ENCODE peak calls at places on chromosome 2, in seven cellular contexts. Y is B cell, A is GM10248, U is brain microvascular endothelial cell, M is BJ, W is GM23338, C is prostate gland. F is an unnamed sample.

GRCh38 chr2:100924520-100925451 is 77.3 kb upstream of the RPL31 start:
- DNase-seq in M (no peak), Y (peak), C (no peak), U (peak), W (no peak), A (peak), F (no peak)

GRCh38 chr2:3827673-3828575 is 124.5 kb downstream of the DCDC2C start:
- DNase-seq in C (peak), U (peak), Y (no peak), W (peak), M (no peak), A (peak), F (peak)

GRCh38 chr2:229921101-229921891 is 513 bp downstream of the TRIP12 start:
- DNase-seq in Y (no peak), W (peak), U (peak), M (no peak), A (peak), C (peak), F (peak)

GRCh38 chr2:160952462-160952861 is 207.8 kb upstream of the TANK start:
- DNase-seq in Y (no peak), M (no peak), C (no peak), A (no peak), U (no peak), W (no peak), F (no peak)

GRCh38 chr2:118312963-118313756 is 224.9 kb downstream of the INSIG2 start:
- DNase-seq in C (no peak), M (no peak), U (no peak), A (no peak), W (peak), Y (no peak), F (no peak)

GRCh38 chr2:150487537-150488429 is at the start of gene RND3:
- DNase-seq in A (peak), C (peak), W (peak), M (peak), U (peak), Y (peak), F (peak)

GRCh38 chr2:64770781-64771334 is 117.1 kb upstream of the SERTAD2 start:
- DNase-seq in W (no peak), C (no peak), U (peak), M (peak), A (no peak), Y (no peak), F (peak)

GRCh38 chr2:193861557-193861956 is 1666.8 kb upstream of the TMEFF2 start:
- DNase-seq in A (no peak), C (no peak), Y (no peak), M (no peak), U (no peak), W (no peak), F (no peak)

GRCh38 chr2:143776531-143776930 is 647.3 kb downstream of the ARHGAP15 start:
- DNase-seq in M (no peak), U (no peak), A (no peak), W (no peak), C (no peak), Y (no peak), F (no peak)

DNA sequence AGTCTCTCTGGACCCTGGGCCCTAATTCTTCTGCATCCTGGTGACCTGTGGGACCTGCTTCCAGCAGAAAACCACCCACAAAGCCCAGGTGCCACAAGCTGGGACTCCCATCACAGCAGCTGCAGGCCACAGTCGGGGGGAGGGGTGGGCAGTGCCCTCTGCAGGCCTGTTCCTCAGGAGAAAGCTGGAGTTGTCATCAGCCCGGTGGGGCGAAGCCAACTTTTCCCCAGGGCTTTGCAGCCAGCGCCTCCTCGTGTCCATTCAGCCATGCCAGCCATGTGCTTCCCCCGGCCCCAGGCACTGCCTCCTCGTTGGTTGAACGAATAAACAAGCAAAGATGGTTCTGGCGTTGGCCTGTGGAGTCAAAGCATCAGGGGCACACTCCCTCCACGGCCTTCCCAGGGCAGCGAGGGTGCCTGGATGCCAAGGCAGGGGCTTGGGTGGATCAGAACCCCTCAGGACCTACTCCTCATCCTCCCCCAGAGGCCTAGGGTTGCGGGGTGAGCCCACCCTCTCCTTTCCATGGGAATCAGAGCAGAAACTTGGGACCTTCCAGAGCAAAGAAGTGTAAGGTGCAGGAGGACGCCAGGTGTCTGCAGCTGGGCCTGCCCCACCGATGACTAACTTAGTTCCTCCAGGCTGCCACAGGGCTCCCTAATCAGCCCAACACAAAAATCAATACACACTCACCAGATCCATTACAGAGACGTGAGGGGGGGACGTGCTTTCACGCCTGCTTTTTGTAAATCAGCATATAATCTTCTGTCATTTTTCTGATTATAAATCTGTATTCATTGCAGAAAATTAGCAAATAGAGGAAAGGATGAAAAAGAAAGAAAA is 75.7 kb upstream of the RAB6C start:
- DNase-seq in W (peak), A (no peak), U (no peak), C (no peak), M (no peak), Y (no peak), F (no peak)
- TF ChIP-seq CTCF in W (peak), A (no peak), U (no peak), C (no peak), M (no peak), Y (no peak), F (no peak)

GRCh38 chr2:225326969-225327368 is 72.5 kb upstream of the NYAP2 start:
- DNase-seq in A (no peak), Y (no peak), U (peak), C (no peak), M (no peak), W (no peak), F (no peak)

DNA sequence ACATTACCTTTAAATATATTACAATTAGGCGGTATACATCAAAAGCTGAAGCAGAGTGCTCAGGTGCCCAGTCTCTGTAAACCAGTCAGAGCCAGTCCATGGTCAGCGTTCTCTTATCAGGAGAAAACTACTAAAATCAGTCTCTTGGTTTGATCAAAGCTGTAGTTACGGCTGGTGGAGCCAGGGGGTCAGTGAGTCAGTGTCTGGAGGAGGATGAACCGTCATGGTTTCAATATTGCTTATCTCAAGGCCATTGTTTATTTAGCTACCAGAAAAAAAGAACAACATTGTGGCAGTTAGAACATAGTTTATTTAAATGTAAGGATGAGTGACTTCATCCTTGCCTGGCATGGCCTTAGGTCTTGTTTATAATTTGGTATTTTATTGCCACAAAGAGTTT is 71.3 kb upstream of the NYAP2 start:
- DNase-seq in Y (no peak), A (no peak), U (peak), M (no peak), W (peak), C (no peak), F (no peak)
- TF ChIP-seq CTCF in Y (no peak), A (no peak), U (peak), M (no peak), W (no peak), C (no peak), F (no peak)

GRCh38 chr2:145006957-145007672 is 487.2 kb upstream of the ZEB2 start:
- DNase-seq in A (no peak), C (no peak), U (peak), Y (no peak), M (peak), W (no peak), F (peak)
- TF ChIP-seq CTCF in A (no peak), C (no peak), U (peak), Y (no peak), M (peak), W (no peak), F (no peak)

DNA sequence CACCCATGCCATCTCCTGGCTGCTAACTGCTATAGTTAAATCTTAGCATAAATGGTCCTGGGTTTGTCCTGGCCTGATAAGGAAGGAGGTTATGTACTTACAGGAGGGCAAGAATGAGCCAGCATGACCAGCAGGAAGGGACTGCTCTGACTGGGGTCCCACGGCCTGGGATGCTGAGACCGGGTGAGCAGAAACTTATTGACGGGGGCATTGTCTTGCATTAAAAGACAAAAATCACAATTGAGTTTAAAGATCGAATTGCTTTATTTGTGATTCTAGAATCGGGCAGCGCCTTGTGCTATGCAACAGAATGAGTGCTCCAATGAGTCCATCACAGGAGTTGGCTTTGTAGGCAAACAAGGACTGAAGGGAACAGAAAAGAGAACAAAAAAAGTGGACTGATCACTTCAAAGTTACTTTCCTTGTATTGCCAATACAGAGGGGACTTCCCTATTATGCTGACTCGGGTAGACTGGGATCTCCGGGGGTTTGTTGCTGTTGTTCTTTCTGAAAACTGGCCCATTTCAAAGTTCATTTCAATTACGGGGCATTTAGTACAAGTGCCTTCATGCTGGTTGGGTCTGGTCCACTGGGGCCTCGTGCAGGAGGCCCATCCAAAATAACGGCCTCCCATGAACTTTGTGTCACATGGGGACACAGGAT is 87.1 kb upstream of the SLC66A3 start:
- DNase-seq in M (no peak), A (no peak), U (no peak), W (no peak), Y (no peak), C (no peak), F (no peak)
- TF ChIP-seq CTCF in M (no peak), A (no peak), U (no peak), W (no peak), Y (no peak), C (no peak), F (no peak)

GRCh38 chr2:9555338-9556120 is at the start of gene ADAM17:
- DNase-seq in C (peak), Y (peak), U (peak), M (peak), A (peak), W (peak), F (peak)
- TF ChIP-seq CTCF in C (peak), Y (peak), U (peak), M (peak), A (peak), W (peak), F (peak)

DNA sequence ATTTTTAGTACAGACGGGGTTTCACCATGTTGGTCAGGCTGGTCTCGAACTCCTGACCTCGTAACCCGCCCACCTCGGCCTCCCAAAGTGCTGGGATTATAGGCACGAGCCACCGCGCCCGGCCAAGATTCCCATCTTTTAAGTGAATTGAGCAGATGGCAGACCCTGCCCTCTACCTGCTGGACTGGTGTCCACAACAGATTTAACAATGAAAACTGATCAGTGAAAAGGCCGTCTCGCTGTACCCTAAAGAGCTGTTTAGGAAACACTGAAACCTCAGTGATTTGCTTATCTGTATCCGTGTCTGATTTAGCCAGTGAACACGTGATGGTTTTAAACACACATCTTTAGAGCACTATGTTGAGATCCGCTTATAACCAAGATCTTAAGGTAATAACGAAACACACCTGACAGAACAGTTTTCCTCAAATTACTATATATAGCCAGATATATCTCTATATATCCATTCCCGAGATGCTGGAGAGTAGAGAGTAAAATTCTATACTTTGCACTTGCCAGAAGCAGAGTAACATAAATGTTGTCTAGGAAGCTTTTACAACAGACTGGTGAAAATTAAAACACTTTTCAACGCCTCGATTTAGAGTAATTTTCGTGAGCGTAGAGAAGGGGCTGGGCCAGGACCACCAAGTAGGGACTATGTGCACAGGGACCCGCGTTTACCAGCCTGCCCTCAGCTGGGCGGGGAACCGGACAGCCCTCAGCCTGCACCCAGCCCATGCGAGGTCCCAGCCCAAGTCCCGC is 593 bp downstream of the FAM161A start:
- DNase-seq in Y (peak), M (no peak), A (peak), U (peak), C (peak), W (peak), F (peak)
- TF ChIP-seq CTCF in Y (no peak), M (no peak), A (no peak), U (peak), C (no peak), W (no peak), F (no peak)